ENCODE peak calls at places on chromosomes 13 and 19, in five cellular contexts. E is left ventricle myocardium inferior, G is thyroid gland, R is pancreas, S is fibroblast of lung. F is an unnamed sample. For H3K4me1, the result is how much of the 10 kb centered on the place peaks cover.

GRCh38 chr13:80359459-80360297 is 18.8 kb upstream of the SPRY2 start:
- DNase-seq in R (no peak), S (no peak), G (peak), E (no peak), F (no peak)

GRCh38 chr19:23810496-23810895 is 51.8 kb upstream of the ZNF681 start:
- DNase-seq in G (no peak), S (no peak), R (no peak), E (no peak), F (no peak)

GRCh38 chr13:75864718-75865117 is 228.6 kb downstream of the LMO7 start:
- DNase-seq in S (peak), E (no peak), G (no peak), R (no peak), F (no peak)

GRCh38 chr13:36345438-36346221 is 564 bp downstream of the SPART start:
- DNase-seq in E (peak), G (peak), R (peak), S (peak), F (peak)

GRCh38 chr13:97751477-97751876 is 202.0 kb upstream of the IPO5 start:
- DNase-seq in G (no peak), S (no peak), E (no peak), R (no peak), F (no peak)

GRCh38 chr13:28499579-28499978 is 4.7 kb upstream of the FLT1 start:
- DNase-seq in R (no peak), E (no peak), S (no peak), G (no peak), F (no peak)

GRCh38 chr19:52600639-52601024 is 30.5 kb downstream of the ZNF701 start:
- DNase-seq in E (no peak), R (peak), S (no peak), G (peak), F (peak)

GRCh38 chr19:51439021-51439465 is 19.2 kb downstream of the SIGLEC8 start:
- DNase-seq in S (no peak), E (no peak), R (no peak), G (no peak), F (peak)

GRCh38 chr19:22619371-22619770 is 14.8 kb upstream of the ZNF492 start:
- DNase-seq in R (no peak), S (no peak), G (no peak), E (no peak), F (peak)

GRCh38 chr19:13350072-13350471 is 156.2 kb downstream of the CACNA1A start:
- DNase-seq in G (no peak), E (no peak), R (no peak), S (no peak), F (no peak)

GRCh38 chr19:34998777-34999497 is 1.2 kb upstream of the GRAMD1A start:
- DNase-seq in R (peak), S (no peak), G (no peak), E (no peak), F (no peak)

GRCh38 chr13:91356919-91357612 is 9.6 kb downstream of the MIR17HG start:
- DNase-seq in E (no peak), S (no peak), R (no peak), G (no peak), F (no peak)

GRCh38 chr13:112141643-112142400 is 74.9 kb downstream of the SOX1 start:
- DNase-seq in S (no peak), R (peak), G (no peak), E (no peak), F (peak)

GRCh38 chr13:51125495-51126226 is 14.6 kb upstream of the C13orf42 start:
- DNase-seq in R (peak), S (peak), E (peak), G (peak), F (peak)

GRCh38 chr13:94411747-94412146 is 67.7 kb downstream of the DCT start:
- DNase-seq in R (no peak), E (no peak), G (no peak), S (no peak), F (no peak)

GRCh38 chr19:10961073-10961762 is 388 bp downstream of the SMARCA4 start:
- DNase-seq in S (peak), G (peak), E (peak), R (peak), F (peak)

GRCh38 chr13:20579193-20579592 is 12.2 kb downstream of the IFT88 start:
- DNase-seq in E (no peak), S (no peak), G (no peak), R (no peak), F (no peak)

GRCh38 chr13:19586904-19587634 is 25.7 kb upstream of the TPTE2 start:
- DNase-seq in R (no peak), G (no peak), S (peak), E (no peak), F (peak)

GRCh38 chr13:52405369-52405766 is 604 bp downstream of the THSD1 start:
- DNase-seq in E (no peak), R (no peak), G (no peak), S (no peak), F (no peak)

GRCh38 chr13:52395704-52396103 is 10.3 kb downstream of the THSD1 start:
- DNase-seq in S (no peak), G (no peak), E (no peak), R (no peak), F (no peak)

GRCh38 chr13:52393572-52394357 is 12.2 kb downstream of the THSD1 start:
- DNase-seq in G (no peak), S (no peak), R (no peak), E (no peak), F (no peak)

GRCh38 chr13:52399037-52399436 is 6.9 kb downstream of the THSD1 start:
- DNase-seq in R (no peak), E (no peak), S (no peak), G (no peak), F (no peak)

GRCh38 chr13:52399708-52400107 is 6.3 kb downstream of the THSD1 start:
- DNase-seq in R (no peak), G (no peak), S (no peak), E (no peak), F (no peak)
- TF ChIP-seq CTCF in R (no peak), G (no peak), S (peak), E (peak), F (peak)

GRCh38 chr19:3381701-3382372 is 15.5 kb downstream of the NFIC start:
- DNase-seq in R (peak), E (no peak), S (no peak), G (no peak), F (no peak)
- H3K4me1 ChIP-seq in R (under half), E (half or more), S (under half), G (under half), F (half or more)

GRCh38 chr19:1525343-1525742 is 1.5 kb downstream of the PLK5 start:
- DNase-seq in S (no peak), G (no peak), R (no peak), E (no peak), F (no peak)

GRCh38 chr19:1526979-1527649 is 3.2 kb downstream of the PLK5 start:
- DNase-seq in G (no peak), E (no peak), R (no peak), S (no peak), F (no peak)

GRCh38 chr19:1527650-1528309 is 3.9 kb downstream of the PLK5 start:
- DNase-seq in R (peak), E (no peak), S (no peak), G (no peak), F (no peak)

GRCh38 chr19:1524972-1525325 is 1.1 kb downstream of the PLK5 start:
- DNase-seq in E (no peak), S (no peak), G (no peak), R (no peak), F (no peak)

DNA sequence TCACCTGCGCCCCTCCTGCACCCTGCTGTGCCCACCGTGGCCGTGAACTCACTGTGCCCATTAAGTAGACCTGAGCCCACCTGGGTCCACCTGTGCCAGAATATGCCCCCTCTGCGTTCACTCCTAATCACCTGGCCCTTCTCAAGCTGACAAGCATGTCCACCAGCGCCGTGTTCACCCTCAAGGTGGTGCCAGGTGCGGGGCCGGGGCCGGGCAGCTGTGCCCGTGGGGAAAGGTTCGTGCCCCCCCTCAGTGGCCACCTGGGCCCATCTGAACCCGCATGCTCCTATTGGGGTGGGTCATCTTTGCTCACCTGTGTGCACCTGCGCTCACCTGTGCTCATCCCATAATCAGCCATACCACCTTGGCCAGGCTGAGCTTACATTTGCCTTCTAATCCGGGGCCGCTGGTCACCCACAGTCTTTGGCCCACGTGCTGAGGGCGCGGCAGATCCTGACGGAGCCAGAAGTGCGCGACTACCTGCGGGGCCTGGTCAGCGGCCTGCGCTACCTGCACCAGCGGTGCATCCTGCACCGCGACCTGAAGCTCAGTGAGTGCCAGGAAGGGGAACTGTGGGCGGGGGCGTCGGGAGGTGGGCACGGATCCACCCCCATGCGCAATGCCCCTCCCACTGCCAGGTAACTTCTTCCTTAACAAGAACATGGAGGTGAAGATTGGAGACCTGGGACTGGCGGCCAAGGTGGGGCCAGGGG is 2.3 kb downstream of the PLK5 start:
- DNase-seq in G (no peak), S (no peak), E (no peak), R (no peak), F (no peak)
- H3K27ac ChIP-seq in G (no peak), S (no peak), E (no peak), R (no peak), F (no peak)

GRCh38 chr19:55536951-55537740 is at the start of gene SBK2:
- DNase-seq in R (no peak), G (no peak), S (no peak), E (no peak), F (no peak)
- TF ChIP-seq CTCF in R (no peak), G (no peak), S (peak), E (peak), F (no peak)

GRCh38 chr19:801861-802496 is 4.7 kb downstream of the PTBP1 start:
- DNase-seq in S (peak), R (no peak), E (no peak), G (peak), F (peak)
- H3K4me1 ChIP-seq in S (under half), R (under half), E (half or more), G (under half), F (under half)

GRCh38 chr13:45833242-45833641 is 18.3 kb downstream of the SIAH3 start:
- DNase-seq in S (no peak), E (no peak), G (no peak), R (no peak), F (no peak)

GRCh38 chr13:45834411-45834994 is 17.1 kb downstream of the SIAH3 start:
- DNase-seq in S (no peak), R (no peak), E (no peak), G (no peak), F (no peak)

GRCh38 chr13:45830121-45830520 is 21.4 kb downstream of the SIAH3 start:
- DNase-seq in E (no peak), S (no peak), G (no peak), R (no peak), F (no peak)

GRCh38 chr13:45833663-45834062 is 17.9 kb downstream of the SIAH3 start:
- DNase-seq in S (peak), G (peak), E (peak), R (no peak), F (no peak)

GRCh38 chr13:45831851-45832250 is 19.7 kb downstream of the SIAH3 start:
- DNase-seq in G (no peak), E (no peak), R (no peak), S (no peak), F (no peak)
- H3K27ac ChIP-seq in G (no peak), E (no peak), R (no peak), S (no peak), F (no peak)

GRCh38 chr13:95494082-95494681 is 58.3 kb upstream of the CLDN10 start:
- DNase-seq in E (no peak), R (no peak), G (no peak), S (peak), F (no peak)
- TF ChIP-seq CTCF in E (peak), R (peak), G (peak), S (peak), F (peak)

GRCh38 chr13:45439781-45440462 is 21.7 kb upstream of the SLC25A30 start:
- DNase-seq in S (peak), G (no peak), E (no peak), R (no peak), F (no peak)
- H3K4me1 ChIP-seq in S (under half), G (under half), E (under half), R (under half), F (under half)

DNA sequence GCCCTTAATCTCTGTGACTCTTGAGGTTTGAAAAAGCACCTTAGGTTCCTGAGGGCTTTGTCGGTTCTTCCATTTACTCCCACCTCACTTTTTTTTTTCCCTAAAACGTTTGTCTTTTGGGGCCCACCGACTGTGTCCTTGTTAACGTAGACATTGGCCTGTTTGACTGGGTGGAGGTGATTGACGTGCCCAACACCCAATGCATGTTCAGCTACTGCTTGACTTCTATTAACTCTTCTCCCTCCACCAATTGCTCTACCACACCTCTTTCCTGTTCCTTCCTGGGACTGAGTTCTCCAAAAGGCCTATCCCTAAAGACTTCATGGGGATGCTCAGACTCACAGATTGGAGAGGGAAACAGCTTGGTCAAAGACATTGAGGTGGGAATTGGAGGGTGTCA is 17.3 kb downstream of the CKM start:
- DNase-seq in E (no peak), S (peak), R (no peak), G (no peak), F (no peak)
- H3K27ac ChIP-seq in E (peak), S (no peak), R (no peak), G (no peak), F (no peak)

F was measured in upper lobe of right lung.